ENCODE peak calls at places on chromosomes 1 and 21, in six cellular contexts. O, B, Y, E, F and K are unnamed samples.

GRCh38 chr1:48236716-48237470 is 14.4 kb downstream of the SLC5A9 start:
- DNase-seq in O (peak; percentile 28), B (peak; percentile 53), Y (peak; percentile 28), E (no peak), F (peak; percentile 52), K (no peak)

GRCh38 chr1:31675761-31676160 is 28.1 kb downstream of the COL16A1 start:
- DNase-seq in O (no peak), B (no peak), Y (no peak), E (no peak), F (no peak), K (no peak)

GRCh38 chr1:21232044-21232443 is 55.3 kb upstream of the EIF4G3 start:
- DNase-seq in O (peak; percentile 26), B (peak; percentile 67), Y (peak; percentile 56), E (no peak), F (peak; percentile 59), K (peak; percentile 32)

GRCh38 chr21:25126564-25126963 is 480.7 kb downstream of the MRPL39 start:
- DNase-seq in O (no peak), B (no peak), Y (no peak), E (no peak), F (no peak), K (no peak)

GRCh38 chr1:76035053-76035452 is 39.5 kb upstream of the ST6GALNAC3 start:
- DNase-seq in O (no peak), B (no peak), Y (peak; percentile 3), E (no peak), F (no peak), K (no peak)

GRCh38 chr1:230939806-230940489 is 38.7 kb downstream of the TTC13 start:
- DNase-seq in O (no peak), B (no peak), Y (no peak), E (no peak), F (no peak), K (no peak)

GRCh38 chr1:43414634-43415223 is 25.0 kb downstream of the SZT2 start:
- DNase-seq in O (peak; percentile 48), B (peak; percentile 82), Y (peak; percentile 62), E (no peak), F (peak; percentile 85), K (peak; percentile 70)

GRCh38 chr1:98176414-98176813 is 255.6 kb upstream of the DPYD start:
- DNase-seq in O (no peak), B (no peak), Y (no peak), E (no peak), F (no peak), K (no peak)

GRCh38 chr1:19377812-19378718 is 65.9 kb downstream of the SLC66A1 start:
- DNase-seq in O (no peak), B (no peak), Y (no peak), E (no peak), F (no peak), K (no peak)

GRCh38 chr1:17616731-17617279 is 77.3 kb downstream of the ARHGEF10L start:
- DNase-seq in O (no peak), B (no peak), Y (no peak), E (no peak), F (no peak), K (no peak)

GRCh38 chr1:209076688-209077087 is 506.8 kb upstream of the CAMK1G start:
- DNase-seq in O (peak; percentile 4), B (no peak), Y (no peak), E (no peak), F (no peak), K (no peak)

GRCh38 chr1:97145321-97145956 is 423.9 kb downstream of the PTBP2 start:
- DNase-seq in O (no peak), B (no peak), Y (no peak), E (no peak), F (no peak), K (no peak)

GRCh38 chr1:172496678-172497077 is 36.3 kb upstream of the SUCO start:
- DNase-seq in O (no peak), B (no peak), Y (no peak), E (no peak), F (no peak), K (no peak)

GRCh38 chr1:182786223-182787001 is 3.2 kb upstream of the NPL start:
- DNase-seq in O (peak; percentile 61), B (peak; percentile 67), Y (peak; percentile 34), E (no peak), F (peak; percentile 75), K (peak; percentile 80)

GRCh38 chr1:156673387-156674121 is 3.7 kb downstream of the NES start:
- DNase-seq in O (no peak), B (peak; percentile 48), Y (peak; percentile 41), E (no peak), F (peak; percentile 91), K (peak; percentile 100)
- TF ChIP-seq ZNF274 in O (no peak), B (no peak), Y (no peak), E (no peak), F (no peak), K (no peak)

GRCh38 chr1:8348056-8348776 is 30.3 kb downstream of the SLC45A1 start:
- DNase-seq in O (no peak), B (no peak), Y (no peak), E (no peak), F (no peak), K (no peak)
- TF ChIP-seq YY1 in O (no peak), B (no peak), Y (no peak), E (no peak), F (no peak), K (no peak)

DNA sequence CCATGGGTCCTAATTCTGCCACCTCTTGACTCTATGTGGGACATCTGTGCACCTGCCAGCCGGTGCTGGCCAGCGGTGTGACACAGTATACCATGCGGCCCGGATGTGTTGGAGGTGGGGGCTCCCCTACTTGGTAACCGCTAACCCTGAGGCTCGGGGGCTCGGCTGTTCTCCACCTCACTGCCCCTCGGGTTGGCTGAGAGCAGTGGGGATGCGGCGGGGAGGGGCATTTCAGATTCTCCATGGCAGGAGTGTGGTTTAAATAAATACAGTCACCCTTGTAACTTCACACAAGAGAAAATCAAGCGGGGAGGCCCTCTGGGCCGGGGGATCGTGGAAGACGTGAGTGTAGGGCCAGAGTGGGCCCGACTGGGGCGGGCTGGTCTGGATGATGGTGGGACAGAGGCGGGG is 11.0 kb downstream of the KRTAP10-1 start:
- DNase-seq in O (no peak), B (no peak), Y (no peak), E (no peak), F (no peak), K (no peak)
- TF ChIP-seq ZNF274 in O (no peak), B (no peak), Y (no peak), E (no peak), F (no peak), K (no peak)

DNA sequence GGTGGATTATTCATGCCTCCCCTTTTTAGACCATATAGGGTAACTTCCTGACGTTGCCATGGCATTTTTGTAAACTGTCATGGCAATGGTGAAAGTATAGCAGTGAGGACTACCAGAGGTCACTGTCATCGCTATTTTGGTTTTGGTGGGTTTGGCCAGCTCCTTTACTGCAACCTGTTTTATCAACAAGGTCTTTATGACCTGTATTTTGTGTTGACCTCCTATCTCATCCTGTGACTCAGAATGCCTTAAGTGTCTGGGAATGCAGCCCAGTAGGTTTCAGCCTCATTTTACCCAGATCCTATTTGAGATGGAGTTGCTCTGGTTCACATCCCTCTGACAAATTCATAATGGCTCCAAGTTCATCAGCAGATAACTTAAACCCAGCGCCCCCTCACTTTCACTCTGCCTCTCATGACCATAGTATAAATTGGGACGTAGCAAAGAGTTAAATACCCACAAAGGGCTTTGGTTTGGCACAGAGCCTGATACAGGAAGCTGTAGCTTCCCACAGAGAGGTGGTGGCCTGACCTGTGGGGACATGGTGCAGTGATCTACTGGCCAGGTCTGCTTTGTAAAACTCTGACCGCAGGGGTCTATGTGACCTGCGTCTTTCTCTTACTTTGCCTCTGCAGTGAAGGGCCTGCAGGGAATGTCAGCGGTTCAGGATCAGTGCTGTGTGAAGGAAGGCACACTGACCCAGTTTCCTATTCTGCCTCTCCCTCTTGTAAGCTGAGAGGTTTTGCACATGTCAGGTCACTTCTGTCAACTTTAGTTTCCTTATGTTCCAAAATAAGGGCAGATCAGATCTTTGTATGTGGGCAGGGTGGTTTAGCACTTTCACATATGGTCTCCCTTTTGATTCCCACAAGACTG is 78.1 kb upstream of the ZNF644 start:
- DNase-seq in O (no peak), B (no peak), Y (no peak), E (no peak), F (peak; percentile 39), K (no peak)
- TF ChIP-seq YY1 in O (no peak), B (no peak), Y (no peak), E (no peak), F (no peak), K (no peak)

GRCh38 chr1:157992813-157993178 is 649 bp upstream of the KIRREL1 start:
- DNase-seq in O (no peak), B (no peak), Y (no peak), E (no peak), F (no peak), K (no peak)

GRCh38 chr1:157994704-157995540 is 1.5 kb downstream of the KIRREL1 start:
- DNase-seq in O (no peak), B (no peak), Y (no peak), E (no peak), F (no peak), K (no peak)

GRCh38 chr1:157994081-157994581 is 686 bp downstream of the KIRREL1 start:
- DNase-seq in O (no peak), B (no peak), Y (no peak), E (no peak), F (no peak), K (no peak)

GRCh38 chr1:157993179-157994080 is at the start of gene KIRREL1:
- DNase-seq in O (no peak), B (no peak), Y (no peak), E (no peak), F (no peak), K (no peak)

GRCh38 chr1:157992031-157992568 is 1.3 kb upstream of the KIRREL1 start:
- DNase-seq in O (no peak), B (peak; percentile 66), Y (peak; percentile 13), E (no peak), F (peak; percentile 86), K (peak; percentile 70)
- TF ChIP-seq ZNF274 in O (no peak), B (no peak), Y (no peak), E (no peak), F (no peak), K (no peak)

GRCh38 chr1:151739590-151740355 is 18.5 kb downstream of the RIIAD1 start:
- DNase-seq in O (no peak), B (peak; percentile 73), Y (no peak), E (no peak), F (no peak), K (no peak)
- TF ChIP-seq YY1 in O (no peak), B (no peak), Y (no peak), E (no peak), F (no peak), K (no peak)